ENCODE peak calls at places on chromosomes 2 and 18, in seven cellular contexts. D is stimulated activated CD4-positive, alpha-beta T cell treated with anti-CD3 and anti-CD28 coated beads, Interleukin-2, amount 100 ng/mL, for 24 hours; G is NCI-H1436; B is GM23338; L is stimulated activated CD8-positive, alpha-beta memory T cell treated with anti-CD3 and anti-CD28 coated beads, Interleukin-7, amount 100 ng/mL, for 4 hours; O is activated T-cell treated with anti-CD3 and anti-CD28 coated beads for 1 hour; U is Caki2. X is an unnamed sample.

GRCh38 chr2:10333247-10333613 is 30.5 kb downstream of the HPCAL1 start:
- DNase-seq in L (no peak), O (no peak), G (no peak), D (no peak), U (no peak), B (peak; percentile 28), X (no peak)

GRCh38 chr2:170243118-170243837 is 65.3 kb downstream of the MYO3B start:
- DNase-seq in U (no peak), D (no peak), L (no peak), O (no peak), G (no peak), B (no peak), X (no peak)

GRCh38 chr18:11310476-11311086 is 161.2 kb upstream of the PIEZO2 start:
- DNase-seq in G (peak; percentile 3), B (peak; percentile 76), O (no peak), D (peak; percentile 51), U (no peak), L (no peak), X (peak; percentile 50)

GRCh38 chr18:8218263-8218662 is 391.0 kb upstream of the RAB12 start:
- DNase-seq in G (no peak), D (no peak), U (no peak), L (no peak), B (peak; percentile 37), O (no peak), X (no peak)

GRCh38 chr18:22348521-22349316 is 69.0 kb downstream of the CTAGE1 start:
- DNase-seq in G (no peak), O (no peak), U (no peak), B (peak; percentile 80), L (peak; percentile 32), D (no peak), X (peak; percentile 5)

GRCh38 chr2:217858519-217859466 is 144.0 kb downstream of the TNS1 start:
- DNase-seq in B (no peak), G (peak; percentile 27), D (no peak), O (no peak), L (no peak), U (peak; percentile 52), X (peak; percentile 60)

GRCh38 chr2:195664528-195664927 is 7.5 kb downstream of the SLC39A10 start:
- DNase-seq in U (no peak), L (no peak), G (no peak), D (no peak), B (no peak), O (no peak), X (no peak)

GRCh38 chr2:163455815-163456214 is 280.0 kb downstream of the FIGN start:
- DNase-seq in U (no peak), D (no peak), B (no peak), O (no peak), G (no peak), L (no peak), X (no peak)

GRCh38 chr2:239055756-239056493 is 208.0 kb downstream of the TWIST2 start:
- DNase-seq in D (no peak), G (no peak), B (no peak), L (no peak), O (no peak), U (no peak), X (no peak)

GRCh38 chr2:159202568-159203071 is 83.9 kb downstream of the WDSUB1 start:
- DNase-seq in O (no peak), G (no peak), D (no peak), U (no peak), L (no peak), B (no peak), X (peak; percentile 96)

GRCh38 chr2:120452945-120453634 is 107.2 kb downstream of the INHBB start:
- DNase-seq in L (no peak), U (no peak), O (no peak), B (no peak), D (no peak), G (no peak), X (no peak)

GRCh38 chr2:235051436-235052260 is 99.8 kb downstream of the SH3BP4 start:
- DNase-seq in U (no peak), B (no peak), D (no peak), O (no peak), G (no peak), L (no peak), X (no peak)

GRCh38 chr2:35503311-35503710 is 852.3 kb upstream of the CRIM1 start:
- DNase-seq in D (no peak), L (no peak), G (no peak), U (no peak), B (no peak), O (no peak), X (no peak)

GRCh38 chr2:47031909-47032668 is 116.5 kb upstream of the MCFD2 start:
- DNase-seq in B (no peak), O (no peak), G (no peak), L (no peak), U (no peak), D (no peak), X (peak; percentile 78)

GRCh38 chr2:60555066-60555793 is 1.8 kb upstream of the BCL11A start:
- DNase-seq in B (peak; percentile 74), O (no peak), G (peak; percentile 52), L (peak; percentile 42), U (peak; percentile 51), D (peak; percentile 67), X (peak; percentile 56)

GRCh38 chr2:190927257-190927656 is 46.6 kb downstream of the GLS start:
- DNase-seq in G (no peak), O (no peak), U (peak; percentile 85), D (no peak), B (no peak), L (no peak), X (peak; percentile 74)

GRCh38 chr2:236352761-236353593 is 88.8 kb upstream of the ASB18 start:
- DNase-seq in D (peak; percentile 33), G (no peak), O (peak; percentile 23), U (peak; percentile 12), B (peak; percentile 55), L (no peak), X (peak; percentile 33)

GRCh38 chr2:68653034-68653433 is 9.7 kb downstream of the PROKR1 start:
- DNase-seq in O (no peak), L (no peak), B (no peak), D (peak; percentile 23), G (no peak), U (no peak), X (no peak)

GRCh38 chr2:205060269-205060668 is 515.0 kb downstream of the PARD3B start:
- DNase-seq in L (no peak), G (no peak), U (peak; percentile 31), O (no peak), B (no peak), D (no peak), X (peak; percentile 75)

GRCh38 chr2:109242654-109243331 is 113.8 kb downstream of the SH3RF3 start:
- DNase-seq in U (no peak), B (no peak), G (no peak), D (no peak), O (no peak), L (no peak), X (peak; percentile 77)

GRCh38 chr18:35661483-35662146 is 80.1 kb downstream of the GALNT1 start:
- DNase-seq in U (no peak), L (no peak), B (peak; percentile 51), G (peak; percentile 8), D (no peak), O (no peak), X (no peak)

GRCh38 chr2:88602022-88602421 is 25.2 kb downstream of the EIF2AK3 start:
- DNase-seq in G (no peak), L (no peak), B (no peak), O (no peak), D (no peak), U (no peak), X (no peak)

GRCh38 chr18:72107647-72108046 is 436.5 kb downstream of the CBLN2 start:
- DNase-seq in B (peak; percentile 46), O (no peak), L (no peak), G (no peak), D (no peak), U (peak; percentile 31), X (peak; percentile 52)

GRCh38 chr2:231674587-231675334 is 33.6 kb upstream of the PTMA start:
- DNase-seq in B (peak; percentile 97), D (peak; percentile 72), U (peak; percentile 78), G (no peak), O (peak; percentile 45), L (peak; percentile 33), X (peak; percentile 78)

GRCh38 chr2:238061310-238062202 is 755 bp downstream of the SCLY start:
- DNase-seq in O (peak; percentile 16), D (peak; percentile 44), L (no peak), B (peak; percentile 82), U (peak; percentile 17), G (peak; percentile 5), X (peak; percentile 59)

GRCh38 chr2:201707753-201708152 is 9.3 kb upstream of the MPP4 start:
- DNase-seq in L (no peak), B (no peak), U (no peak), D (no peak), O (no peak), G (no peak), X (no peak)

GRCh38 chr2:187774551-187775071 is 220.4 kb upstream of the TFPI start:
- DNase-seq in U (peak; percentile 57), L (no peak), B (no peak), G (no peak), O (no peak), D (no peak), X (peak; percentile 64)

GRCh38 chr2:88016948-88017779 is 817 bp upstream of the RNU2-63P start:
- DNase-seq in B (peak; percentile 85), L (peak; percentile 36), G (peak; percentile 63), D (no peak), U (no peak), O (no peak), X (peak; percentile 74)

GRCh38 chr2:170680172-170680913 is 34.8 kb upstream of the SP5 start:
- DNase-seq in B (peak; percentile 88), O (no peak), G (no peak), L (no peak), U (no peak), D (no peak), X (no peak)

GRCh38 chr2:95012881-95013550 is 12.5 kb upstream of the MAL start:
- DNase-seq in O (no peak), U (no peak), B (no peak), G (no peak), D (no peak), L (no peak), X (peak; percentile 78)

GRCh38 chr2:6741229-6741628 is 124.5 kb downstream of the CMPK2 start:
- DNase-seq in U (no peak), L (no peak), D (no peak), B (peak; percentile 27), O (no peak), G (no peak), X (peak; percentile 13)

GRCh38 chr18:6876646-6877045 is 147.1 kb downstream of the ARHGAP28 start:
- DNase-seq in B (no peak), D (no peak), G (no peak), O (no peak), U (no peak), L (no peak), X (no peak)

GRCh38 chr2:72911256-72911655 is 6.1 kb upstream of the EMX1 start:
- DNase-seq in U (no peak), O (no peak), G (no peak), L (no peak), B (no peak), D (no peak), X (peak; percentile 88)

GRCh38 chr2:233600361-233600760 is 17.1 kb upstream of the UGT1A8 start:
- DNase-seq in G (no peak), D (no peak), B (no peak), L (no peak), O (no peak), U (no peak), X (peak; percentile 60)

GRCh38 chr2:217977840-217978535 is 24.8 kb downstream of the TNS1 start:
- DNase-seq in L (no peak), B (no peak), O (no peak), G (no peak), U (no peak), D (no peak), X (no peak)

GRCh38 chr2:26469092-26469710 is 8.7 kb downstream of the OTOF start:
- DNase-seq in O (peak; percentile 29), U (peak; percentile 51), G (no peak), L (peak; percentile 24), D (peak; percentile 83), B (peak; percentile 90), X (peak; percentile 68)

GRCh38 chr2:64888591-64889309 is 100.4 kb upstream of the SLC1A4 start:
- DNase-seq in D (no peak), L (no peak), B (peak; percentile 51), U (no peak), G (no peak), O (no peak), X (peak; percentile 71)

GRCh38 chr2:218485986-218486667 is 67.2 kb downstream of the VIL1 start:
- DNase-seq in O (no peak), B (no peak), U (no peak), G (no peak), D (no peak), L (no peak), X (no peak)